ENCODE peak calls at places on chromosomes 5 and 9, in four cellular contexts. P is glutamatergic neuron, L is right lobe of liver, H is Peyer's patch. Z is an unnamed sample.

GRCh38 chr5:111972548-111972947 is 215.6 kb upstream of the NREP start:
- DNase-seq in P (no peak), L (no peak), H (no peak), Z (no peak)

GRCh38 chr5:140483055-140483454 is 64.4 kb upstream of the EIF4EBP3 start:
- DNase-seq in P (no peak), L (no peak), H (no peak), Z (no peak)

GRCh38 chr9:125435776-125436612 is 174.4 kb downstream of the GAPVD1 start:
- DNase-seq in P (no peak), L (peak; percentile 33), H (peak; percentile 40), Z (no peak)

GRCh38 chr5:179803651-179804598 is 2.7 kb downstream of the MGAT4B start:
- DNase-seq in P (no peak), L (peak; percentile 72), H (peak; percentile 76), Z (peak; percentile 39)

GRCh38 chr9:14251146-14252071 is 62.5 kb downstream of the NFIB start:
- DNase-seq in P (no peak), L (peak; percentile 87), H (peak; percentile 84), Z (no peak)

GRCh38 chr9:114310471-114311450 is 12.1 kb upstream of the ORM1 start:
- DNase-seq in P (no peak), L (no peak), H (peak; percentile 40), Z (no peak)

GRCh38 chr9:125466356-125466855 is 204.8 kb downstream of the GAPVD1 start:
- DNase-seq in P (no peak), L (no peak), H (no peak), Z (no peak)

GRCh38 chr5:112217847-112218579 is 201.1 kb downstream of the EPB41L4A start:
- DNase-seq in P (no peak), L (no peak), H (no peak), Z (no peak)

GRCh38 chr9:77616191-77616590 is 31.9 kb downstream of the GNA14 start:
- DNase-seq in P (no peak), L (no peak), H (no peak), Z (no peak)

GRCh38 chr9:80501635-80502034 is 929.9 kb downstream of the TLE4 start:
- DNase-seq in P (no peak), L (no peak), H (no peak), Z (no peak)

GRCh38 chr5:136065588-136065987 is 36.8 kb downstream of the TGFBI start:
- DNase-seq in P (no peak), L (no peak), H (no peak), Z (no peak)

GRCh38 chr9:131837316-131837715 is 97.4 kb upstream of the RAPGEF1 start:
- DNase-seq in P (peak; percentile 40), L (no peak), H (no peak), Z (no peak)

GRCh38 chr5:134113572-134113907 is 941 bp upstream of the TCF7 start:
- DNase-seq in P (no peak), L (no peak), H (no peak), Z (no peak)

GRCh38 chr5:2184024-2184362 is 301.3 kb upstream of the IRX4 start:
- DNase-seq in P (no peak), L (no peak), H (no peak), Z (no peak)

GRCh38 chr5:53095931-53096525 is 13.5 kb downstream of the MOCS2 start:
- DNase-seq in P (peak; percentile 46), L (no peak), H (peak; percentile 90), Z (peak; percentile 28)

GRCh38 chr9:125959980-125960619 is 212.9 kb downstream of the PBX3 start:
- DNase-seq in P (no peak), L (no peak), H (no peak), Z (no peak)

GRCh38 chr9:127875306-127875966 is 2.0 kb downstream of the AK1 start:
- DNase-seq in P (no peak), L (no peak), H (no peak), Z (no peak)

GRCh38 chr9:93675336-93676150 is 99.2 kb downstream of the PHF2 start:
- DNase-seq in P (peak; percentile 13), L (peak; percentile 44), H (peak; percentile 42), Z (no peak)

GRCh38 chr5:35198681-35199080 is 31.6 kb downstream of the PRLR start:
- DNase-seq in P (no peak), L (no peak), H (no peak), Z (no peak)

GRCh38 chr9:34563262-34563661 is 26.3 kb downstream of the CNTFR start:
- DNase-seq in P (no peak), L (no peak), H (no peak), Z (no peak)

GRCh38 chr9:28883209-28883608 is 1309.9 kb upstream of the C9orf72 start:
- DNase-seq in P (no peak), L (no peak), H (no peak), Z (no peak)

GRCh38 chr9:75880556-75880955 is 9.9 kb upstream of the PCSK5 start:
- DNase-seq in P (no peak), L (no peak), H (no peak), Z (no peak)

GRCh38 chr5:171269717-171270116 is 39.3 kb upstream of the TLX3 start:
- DNase-seq in P (no peak), L (no peak), H (no peak), Z (no peak)

Z was measured in GM13977.